ENCODE peak calls at places on chromosomes 2 and 18, in nine cellular contexts. M is transverse colon, Y is H1, N is A549, J is suprapubic skin, V is GM12878, A is HepG2, T is K562, E is sigmoid colon. R is an unnamed sample.

GRCh38 chr2:234027646-234028045 is 22.9 kb upstream of the SPP2 start:
- DNase-seq in J (no peak), A (no peak), Y (no peak), T (no peak), E (no peak), M (no peak), V (no peak), N (no peak), R (no peak)

GRCh38 chr2:199160677-199161465 is 296.9 kb downstream of the SATB2 start:
- DNase-seq in V (no peak), A (peak; percentile 10), M (no peak), Y (no peak), E (no peak), T (no peak), J (no peak), N (no peak), R (no peak)

GRCh38 chr2:181178823-181179412 is 198.5 kb downstream of the UBE2E3 start:
- DNase-seq in A (peak; percentile 43), T (peak; percentile 26), M (peak; percentile 26), V (no peak), N (no peak), J (no peak), Y (no peak), E (no peak), R (no peak)

GRCh38 chr18:75517286-75517685 is 89.8 kb upstream of the SMIM21 start:
- DNase-seq in J (no peak), A (no peak), V (no peak), Y (no peak), E (no peak), N (no peak), T (no peak), M (no peak), R (no peak)

GRCh38 chr2:28581312-28581711 is 85.5 kb downstream of the PLB1 start:
- DNase-seq in Y (no peak), T (no peak), E (peak; percentile 20), J (no peak), A (no peak), N (no peak), M (no peak), V (no peak), R (no peak)

GRCh38 chr2:202152104-202152771 is 79.2 kb downstream of the KIAA2012 start:
- DNase-seq in Y (no peak), N (no peak), T (no peak), A (no peak), M (no peak), V (no peak), E (no peak), J (no peak), R (no peak)

GRCh38 chr2:133123393-133123792 is 444.9 kb downstream of the NCKAP5 start:
- DNase-seq in A (no peak), E (no peak), T (no peak), Y (no peak), N (no peak), V (no peak), M (no peak), J (no peak), R (no peak)

GRCh38 chr2:10124538-10125045 is 2.1 kb downstream of the RRM2 start:
- DNase-seq in M (peak; percentile 31), J (no peak), E (peak; percentile 59), T (no peak), Y (no peak), N (no peak), V (no peak), A (peak; percentile 82), R (no peak)

GRCh38 chr2:37324536-37324785 is 172 bp downstream of the PRKD3 start:
- DNase-seq in A (peak; percentile 61), M (peak; percentile 86), N (no peak), J (no peak), V (no peak), E (peak; percentile 93), T (peak; percentile 66), Y (no peak), R (peak; percentile 68)
- TF ChIP-seq EP300 in A (no peak), M (no peak), N (no peak), J (no peak), V (no peak), E (no peak), T (no peak), Y (no peak), R (no peak)

GRCh38 chr2:228869601-228870264 is 401.4 kb downstream of the PID1 start:
- DNase-seq in T (no peak), M (no peak), A (no peak), J (no peak), Y (no peak), V (no peak), E (no peak), N (no peak), R (no peak)
- H3K9me3 ChIP-seq in T (no peaks in the 10 kb centered on the region), M (no peaks in the 10 kb centered on the region), A (peaks cover 90% of the 10 kb centered on the region), J (no peaks in the 10 kb centered on the region), Y (peaks cover 11% of the 10 kb centered on the region), V (no peaks in the 10 kb centered on the region), E (no peaks in the 10 kb centered on the region), N (no peaks in the 10 kb centered on the region), R (no peaks in the 10 kb centered on the region)

DNA sequence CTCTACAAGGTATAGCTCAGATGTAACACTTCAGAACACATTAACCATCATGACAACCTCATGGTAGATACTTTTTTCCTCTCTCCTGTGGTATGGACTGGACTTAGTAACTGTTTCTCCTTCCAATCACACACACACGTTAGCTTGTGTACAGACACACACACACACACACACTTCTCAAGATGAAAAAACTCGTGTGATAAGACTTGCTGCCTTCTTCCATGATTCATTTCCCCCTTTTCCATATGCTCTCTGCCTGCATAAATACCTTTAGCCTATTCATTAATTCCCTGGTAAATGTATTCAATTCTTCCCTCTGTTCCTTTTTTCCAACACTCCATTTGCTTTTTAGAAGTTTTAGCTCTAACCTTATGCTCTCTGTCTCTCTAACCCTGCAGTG is 118.9 kb upstream of the TANK start:
- DNase-seq in Y (no peak), N (no peak), V (no peak), T (no peak), E (no peak), M (no peak), J (no peak), A (no peak), R (no peak)
- TF ChIP-seq EP300 in Y (no peak), N (no peak), V (no peak), T (no peak), E (no peak), M (no peak), J (no peak), A (no peak), R (no peak)

DNA sequence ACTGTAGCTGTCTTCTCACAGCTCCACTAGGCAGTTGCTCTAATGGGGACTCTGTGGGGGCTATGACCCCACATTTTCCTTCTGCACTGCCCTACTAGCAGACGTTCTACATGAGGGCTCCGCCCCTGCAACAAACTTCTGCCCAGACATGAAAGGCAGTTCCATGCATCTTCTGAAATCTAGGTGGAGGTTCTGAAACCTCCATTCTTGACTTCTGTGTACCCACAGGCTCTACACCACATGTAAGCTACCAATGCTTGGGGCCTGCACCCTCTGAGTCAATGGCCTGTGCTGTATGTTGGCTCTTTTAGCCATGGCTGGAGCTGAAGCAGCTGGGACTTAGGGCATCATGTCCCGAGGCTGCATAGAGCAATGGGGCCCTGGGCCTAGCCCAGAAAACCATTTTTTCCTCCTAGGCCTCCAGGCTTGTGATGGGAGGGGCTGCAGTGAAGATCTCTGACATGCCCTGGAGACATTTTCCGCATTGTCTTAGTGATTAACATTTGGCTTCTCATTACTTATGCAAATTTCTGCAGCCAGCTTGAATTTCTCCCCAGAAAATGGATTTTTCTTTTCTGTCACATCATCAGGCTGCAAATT is 123.0 kb downstream of the MYCN start:
- DNase-seq in J (no peak), A (no peak), E (no peak), Y (no peak), N (no peak), V (no peak), T (no peak), M (no peak), R (no peak)
- H3K9me3 ChIP-seq in J (peaks cover 8% of the 10 kb centered on the region), A (peaks cover 26% of the 10 kb centered on the region), E (no peaks in the 10 kb centered on the region), Y (peaks cover 24% of the 10 kb centered on the region), N (peaks cover 29% of the 10 kb centered on the region), V (peaks cover 4% of the 10 kb centered on the region), T (no peaks in the 10 kb centered on the region), M (peaks cover 7% of the 10 kb centered on the region), R (no peaks in the 10 kb centered on the region)

DNA sequence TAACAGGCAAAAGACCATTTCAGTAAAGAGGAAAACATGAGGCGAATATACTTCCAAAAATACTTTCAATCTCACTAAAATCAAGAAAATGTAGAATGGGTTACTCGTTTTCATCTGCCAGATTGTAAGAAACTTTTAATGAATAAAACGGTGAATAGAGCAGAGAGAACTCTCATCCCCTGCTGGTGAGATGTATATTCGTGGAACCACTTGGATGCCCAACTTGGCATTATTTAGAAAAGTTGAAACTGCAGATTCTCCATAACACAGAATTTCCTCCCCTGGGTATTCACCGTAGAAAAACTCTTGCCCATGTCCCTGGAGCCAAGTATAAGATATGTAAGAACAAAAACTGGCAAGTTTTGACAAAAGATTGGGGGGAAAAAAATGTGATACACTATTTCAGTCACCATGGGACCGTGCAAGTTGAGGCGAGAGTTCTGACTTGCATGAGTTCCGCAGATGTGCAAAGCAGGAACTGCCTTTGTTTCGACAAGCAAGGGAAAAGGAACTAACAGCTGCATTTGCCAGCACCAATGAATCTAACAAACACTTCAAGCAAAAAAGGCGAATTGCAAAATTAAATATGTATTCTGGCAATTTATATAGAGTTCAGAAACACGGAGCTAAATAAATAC is 14.8 kb downstream of the TIMM21 start:
- DNase-seq in V (no peak), J (no peak), T (no peak), A (no peak), E (no peak), Y (no peak), N (no peak), M (no peak), R (no peak)
- TF ChIP-seq EP300 in V (no peak), J (no peak), T (no peak), A (no peak), E (no peak), Y (no peak), N (no peak), M (no peak), R (no peak)

GRCh38 chr2:172545408-172546075 is 10.3 kb upstream of the PDK1 start:
- DNase-seq in Y (no peak), N (no peak), V (no peak), E (no peak), T (no peak), M (no peak), J (no peak), A (no peak), R (no peak)
- H3K9me3 ChIP-seq in Y (peaks cover 25% of the 10 kb centered on the region), N (no peaks in the 10 kb centered on the region), V (peaks cover 14% of the 10 kb centered on the region), E (no peaks in the 10 kb centered on the region), T (no peaks in the 10 kb centered on the region), M (no peaks in the 10 kb centered on the region), J (no peaks in the 10 kb centered on the region), A (peaks cover under 1% of the 10 kb centered on the region), R (no peaks in the 10 kb centered on the region)

R was measured in tibial nerve.